ENCODE peak calls at places on chromosomes 12 and 14, in four cellular contexts. One of them, this sample, is unnamed.

GRCh38 chr12:104951759-104952509 is 6.2 kb downstream of the SLC41A2 start:
- DNase-seq in BJ: no peak
- DNase-seq in fibroblast of lung: peak
- DNase-seq in psoas muscle: no peak
- DNase-seq in this sample: peak

GRCh38 chr12:3543826-3544225 is 52.8 kb downstream of the PRMT8 start:
- DNase-seq in BJ: no peak
- DNase-seq in psoas muscle: no peak
- DNase-seq in fibroblast of lung: no peak
- DNase-seq in this sample: no peak

GRCh38 chr12:3777206-3777809 is 24.4 kb upstream of the CRACR2A start:
- DNase-seq in psoas muscle: no peak
- DNase-seq in fibroblast of lung: peak
- DNase-seq in BJ: no peak
- DNase-seq in this sample: peak

GRCh38 chr14:29630566-29631160 is 297.0 kb downstream of the PRKD1 start:
- DNase-seq in BJ: no peak
- DNase-seq in psoas muscle: no peak
- DNase-seq in fibroblast of lung: no peak
- DNase-seq in this sample: no peak

GRCh38 chr12:57579677-57580465 is 11.1 kb upstream of the PIP4K2C start:
- DNase-seq in BJ: no peak
- DNase-seq in psoas muscle: no peak
- DNase-seq in fibroblast of lung: no peak
- DNase-seq in this sample: no peak

GRCh38 chr12:28156362-28156761 is 33.9 kb upstream of the CCDC91 start:
- DNase-seq in psoas muscle: no peak
- DNase-seq in BJ: no peak
- DNase-seq in fibroblast of lung: no peak
- DNase-seq in this sample: no peak

GRCh38 chr12:44227601-44228000 is 391.7 kb downstream of the TMEM117 start:
- DNase-seq in psoas muscle: no peak
- DNase-seq in fibroblast of lung: no peak
- DNase-seq in BJ: no peak
- DNase-seq in this sample: peak

GRCh38 chr14:48936352-48936751 is 649.8 kb downstream of the RPS29 start:
- DNase-seq in BJ: peak
- DNase-seq in fibroblast of lung: peak
- DNase-seq in psoas muscle: no peak
- DNase-seq in this sample: peak

GRCh38 chr12:81896771-81897170 is 137.6 kb upstream of the PPFIA2 start:
- DNase-seq in psoas muscle: no peak
- DNase-seq in BJ: no peak
- DNase-seq in fibroblast of lung: peak
- DNase-seq in this sample: peak

GRCh38 chr14:54219281-54220121 is 177.3 kb upstream of the CDKN3 start:
- DNase-seq in fibroblast of lung: no peak
- DNase-seq in psoas muscle: no peak
- DNase-seq in BJ: no peak
- DNase-seq in this sample: peak

GRCh38 chr12:123237646-123238329 is 4.6 kb downstream of the MTRFR start:
- DNase-seq in fibroblast of lung: peak
- DNase-seq in psoas muscle: peak
- DNase-seq in BJ: no peak
- DNase-seq in this sample: peak
- H3K4me3 ChIP-seq in fibroblast of lung: no peak
- H3K4me3 ChIP-seq in psoas muscle: no peak
- H3K4me3 ChIP-seq in BJ: no peak
- H3K4me3 ChIP-seq in this sample: no peak

GRCh38 chr14:37864861-37865718 is 269.7 kb downstream of the TTC6 start:
- DNase-seq in fibroblast of lung: peak
- DNase-seq in BJ: peak
- DNase-seq in psoas muscle: no peak
- DNase-seq in this sample: peak
- H3K4me3 ChIP-seq in fibroblast of lung: no peak
- H3K4me3 ChIP-seq in BJ: no peak
- H3K4me3 ChIP-seq in psoas muscle: no peak
- H3K4me3 ChIP-seq in this sample: no peak

GRCh38 chr14:61700104-61700886 is 5.0 kb downstream of the HIF1A start:
- DNase-seq in psoas muscle: no peak
- DNase-seq in BJ: no peak
- DNase-seq in fibroblast of lung: no peak
- DNase-seq in this sample: no peak
- H3K4me3 ChIP-seq in psoas muscle: no peak
- H3K4me3 ChIP-seq in BJ: peak
- H3K4me3 ChIP-seq in fibroblast of lung: peak
- H3K4me3 ChIP-seq in this sample: peak

DNA sequence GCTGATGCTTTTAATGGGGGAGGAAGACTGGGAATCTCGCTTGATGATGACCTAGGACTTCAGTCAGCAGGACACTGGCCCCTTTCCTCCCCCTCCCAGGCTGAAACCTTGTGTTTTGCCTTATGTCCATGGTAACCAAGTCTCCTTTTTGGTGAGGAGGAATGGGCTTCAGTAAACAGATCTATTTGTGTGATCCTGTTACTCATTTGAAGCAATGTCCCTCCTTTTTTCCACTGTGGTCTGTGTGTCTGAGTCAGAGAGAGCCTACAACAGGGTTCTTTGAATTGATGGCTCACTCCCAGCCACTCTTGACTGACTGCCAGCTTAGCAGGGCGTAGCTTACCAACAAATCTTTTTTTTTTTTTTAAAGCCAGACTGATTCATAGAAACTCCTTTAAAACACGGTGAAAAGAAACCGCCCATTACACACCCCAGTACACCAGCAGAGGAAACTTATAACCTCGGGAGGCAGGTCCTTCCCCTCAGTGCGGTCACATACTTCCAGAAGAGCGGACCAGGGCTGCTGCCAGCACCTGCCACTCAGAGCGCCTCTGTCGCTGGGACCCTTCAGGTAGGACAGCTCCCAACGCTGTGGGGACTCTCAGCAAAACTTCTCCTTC is at the start of gene EMP1:
- DNase-seq in BJ: peak
- DNase-seq in fibroblast of lung: peak
- DNase-seq in psoas muscle: peak
- DNase-seq in this sample: peak
- H3K4me3 ChIP-seq in BJ: peak
- H3K4me3 ChIP-seq in fibroblast of lung: peak
- H3K4me3 ChIP-seq in psoas muscle: peak
- H3K4me3 ChIP-seq in this sample: peak

GRCh38 chr12:101713059-101713682 is 15.7 kb downstream of the CHPT1 start:
- DNase-seq in fibroblast of lung: no peak
- DNase-seq in psoas muscle: no peak
- DNase-seq in BJ: no peak
- DNase-seq in this sample: peak
- H3K4me3 ChIP-seq in fibroblast of lung: no peak
- H3K4me3 ChIP-seq in psoas muscle: peak
- H3K4me3 ChIP-seq in BJ: no peak
- H3K4me3 ChIP-seq in this sample: no peak

GRCh38 chr12:13203028-13203922 is 6.7 kb downstream of the EMP1 start:
- DNase-seq in fibroblast of lung: no peak
- DNase-seq in BJ: no peak
- DNase-seq in psoas muscle: peak
- DNase-seq in this sample: peak

GRCh38 chr12:13198921-13199320 is 2.4 kb downstream of the EMP1 start:
- DNase-seq in psoas muscle: peak
- DNase-seq in BJ: no peak
- DNase-seq in fibroblast of lung: peak
- DNase-seq in this sample: peak

GRCh38 chr12:13198240-13198639 is 1.7 kb downstream of the EMP1 start:
- DNase-seq in BJ: no peak
- DNase-seq in fibroblast of lung: no peak
- DNase-seq in psoas muscle: no peak
- DNase-seq in this sample: no peak

GRCh38 chr12:13197526-13198141 is 1.1 kb downstream of the EMP1 start:
- DNase-seq in psoas muscle: peak
- DNase-seq in fibroblast of lung: no peak
- DNase-seq in BJ: no peak
- DNase-seq in this sample: peak

GRCh38 chr12:13200841-13201240 is 4.3 kb downstream of the EMP1 start:
- DNase-seq in fibroblast of lung: no peak
- DNase-seq in BJ: no peak
- DNase-seq in psoas muscle: no peak
- DNase-seq in this sample: no peak
- H3K4me3 ChIP-seq in fibroblast of lung: peak
- H3K4me3 ChIP-seq in BJ: no peak
- H3K4me3 ChIP-seq in psoas muscle: peak
- H3K4me3 ChIP-seq in this sample: peak

DNA sequence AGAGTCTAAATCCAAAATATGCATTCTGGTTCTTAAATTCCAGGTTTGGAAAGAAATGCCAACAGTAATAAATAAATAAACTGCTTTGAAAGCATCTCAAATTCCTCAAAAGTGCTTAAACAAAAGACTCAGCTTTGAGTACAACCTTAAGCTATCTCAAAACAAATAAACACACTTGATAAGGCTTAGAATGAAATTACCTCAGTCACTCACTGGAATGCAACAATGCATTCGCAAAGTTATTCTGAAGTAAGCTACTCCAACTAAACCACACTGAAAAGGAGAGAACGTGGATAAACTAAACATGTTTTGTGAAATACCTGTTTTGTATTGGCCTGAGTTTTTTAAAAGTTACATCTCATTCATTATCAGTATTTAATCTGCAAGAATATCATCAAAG is 1.2 kb downstream of the SPTSSA start:
- DNase-seq in fibroblast of lung: peak
- DNase-seq in psoas muscle: no peak
- DNase-seq in BJ: no peak
- DNase-seq in this sample: peak
- H3K4me3 ChIP-seq in fibroblast of lung: peak
- H3K4me3 ChIP-seq in psoas muscle: peak
- H3K4me3 ChIP-seq in BJ: peak
- H3K4me3 ChIP-seq in this sample: peak

GRCh38 chr12:54019111-54019811 is 9.0 kb upstream of the HOXC6 start:
- DNase-seq in psoas muscle: no peak
- DNase-seq in BJ: no peak
- DNase-seq in fibroblast of lung: no peak
- DNase-seq in this sample: peak
- H3K4me3 ChIP-seq in psoas muscle: peak
- H3K4me3 ChIP-seq in BJ: no peak
- H3K4me3 ChIP-seq in fibroblast of lung: no peak
- H3K4me3 ChIP-seq in this sample: peak

GRCh38 chr12:51906452-51907082 is 737 bp upstream of the ACVRL1 start:
- DNase-seq in psoas muscle: no peak
- DNase-seq in fibroblast of lung: no peak
- DNase-seq in BJ: no peak
- DNase-seq in this sample: no peak

GRCh38 chr12:51908876-51909592 is 1.7 kb downstream of the ACVRL1 start:
- DNase-seq in BJ: no peak
- DNase-seq in psoas muscle: no peak
- DNase-seq in fibroblast of lung: no peak
- DNase-seq in this sample: no peak

GRCh38 chr12:51905507-51906438 is 1.5 kb upstream of the ACVRL1 start:
- DNase-seq in BJ: no peak
- DNase-seq in psoas muscle: peak
- DNase-seq in fibroblast of lung: no peak
- DNase-seq in this sample: peak

GRCh38 chr12:51907864-51908425 is 641 bp downstream of the ACVRL1 start:
- DNase-seq in BJ: no peak
- DNase-seq in fibroblast of lung: no peak
- DNase-seq in psoas muscle: no peak
- DNase-seq in this sample: no peak

DNA sequence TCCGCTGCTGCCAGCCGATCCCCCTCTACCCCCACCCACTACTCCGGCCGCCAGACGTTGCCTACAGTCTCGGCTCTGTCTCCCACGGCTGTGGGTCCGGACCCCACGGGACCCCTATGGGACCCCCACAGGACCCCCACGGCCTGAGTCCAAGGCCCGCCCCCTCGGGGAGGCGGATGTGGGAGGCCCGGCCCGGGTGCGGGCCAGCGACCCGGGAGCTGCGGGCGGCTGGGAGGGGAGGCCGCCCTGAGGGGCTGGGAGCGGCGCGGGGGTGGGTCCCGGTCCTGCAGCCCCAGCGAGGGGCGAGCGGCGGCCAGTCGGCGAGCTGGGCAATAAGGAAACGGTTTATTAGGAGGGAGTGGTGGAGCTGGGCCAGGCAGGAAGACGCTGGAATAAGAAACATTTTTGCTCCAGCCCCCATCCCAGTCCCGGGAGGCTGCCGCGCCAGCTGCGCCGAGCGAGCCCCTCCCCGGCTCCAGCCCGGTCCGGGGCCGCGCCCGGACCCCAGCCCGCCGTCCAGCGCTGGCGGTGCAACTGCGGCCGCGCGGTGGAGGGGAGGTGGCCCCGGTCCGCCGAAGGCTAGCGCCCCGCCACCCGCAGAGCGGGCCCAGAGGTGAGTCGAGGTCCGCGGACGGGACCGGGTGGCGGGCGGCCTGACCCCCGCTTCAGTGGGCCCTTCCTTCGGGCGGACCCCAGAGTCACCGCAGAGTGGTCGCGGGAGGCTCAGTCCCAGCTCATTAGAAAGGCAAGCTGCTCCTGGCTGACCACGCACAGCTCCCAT is at the start of gene ACVRL1:
- DNase-seq in psoas muscle: peak
- DNase-seq in fibroblast of lung: no peak
- DNase-seq in BJ: no peak
- DNase-seq in this sample: no peak
- H3K4me3 ChIP-seq in psoas muscle: peak
- H3K4me3 ChIP-seq in fibroblast of lung: peak
- H3K4me3 ChIP-seq in BJ: peak
- H3K4me3 ChIP-seq in this sample: peak

This sample was measured in fibroblast of mammary gland.